ENCODE peak calls at places on chromosomes 16 and 17, in seven cellular contexts. M is mucosa of descending colon; N is psoas muscle; Y is sciatic nerve; A is left cardiac atrium; J is gastroesophageal sphincter; D is activated naive CD8-positive, alpha-beta T cell treated with anti-CD3 and anti-CD28 coated beads, Interleukin-2, amount 10 ng/mL, durations not matched to agents 7 days and 5 days. E is an unnamed sample.

GRCh38 chr16:57513371-57514102 is 22.8 kb downstream of the CCDC102A start:
- ATAC-seq in Y (no peak), N (no peak), D (no peak), J (no peak), A (no peak), M (peak; percentile 80), E (no peak)

GRCh38 chr16:81738831-81739496 is 40.1 kb upstream of the PLCG2 start:
- ATAC-seq in A (peak; percentile 48), M (peak; percentile 64), D (no peak), J (no peak), N (peak; percentile 26), Y (peak; percentile 74), E (peak; percentile 37)

GRCh38 chr16:27230562-27230991 is 27.3 kb downstream of the KDM8 start:
- ATAC-seq in M (peak; percentile 76), A (peak; percentile 7), N (no peak), D (peak; percentile 49), J (no peak), Y (no peak), E (peak; percentile 64)

GRCh38 chr17:60093694-60094093 is 15.0 kb upstream of the HEATR6 start:
- ATAC-seq in M (no peak), D (no peak), A (no peak), Y (no peak), N (no peak), J (no peak), E (no peak)

GRCh38 chr17:45127583-45128300 is 4.6 kb downstream of the PLCD3 start:
- ATAC-seq in J (peak; percentile 30), M (peak; percentile 47), D (no peak), N (no peak), Y (peak; percentile 23), A (peak; percentile 10), E (peak; percentile 2)

GRCh38 chr16:1691956-1692355 is 13.9 kb downstream of the JPT2 start:
- ATAC-seq in M (no peak), J (no peak), A (no peak), Y (no peak), D (no peak), N (no peak), E (peak; percentile 63)

GRCh38 chr17:4232168-4232813 is 31.5 kb downstream of the ANKFY1 start:
- ATAC-seq in D (no peak), Y (no peak), J (no peak), N (peak; percentile 54), A (no peak), M (no peak), E (no peak)

GRCh38 chr17:35088647-35088910 is 25.1 kb upstream of the RFFL start:
- ATAC-seq in D (no peak), N (no peak), Y (no peak), A (no peak), J (no peak), M (no peak), E (no peak)

GRCh38 chr16:81678326-81679095 is 100.6 kb upstream of the PLCG2 start:
- ATAC-seq in M (peak; percentile 13), Y (peak; percentile 1), D (no peak), J (no peak), N (peak; percentile 15), A (peak; percentile 42), E (peak; percentile 14)

GRCh38 chr16:27252206-27252585 is 16.4 kb downstream of the NSMCE1 start:
- ATAC-seq in J (no peak), D (no peak), Y (no peak), M (no peak), A (no peak), N (no peak), E (no peak)

GRCh38 chr17:64627797-64628196 is 34.3 kb downstream of the SMURF2 start:
- ATAC-seq in J (no peak), Y (no peak), M (peak; percentile 59), A (no peak), N (no peak), D (no peak), E (no peak)